ENCODE peak calls at places on chromosomes 6 and 20, in four cellular contexts. T, G, B and O are unnamed samples.
A peak's percentile ranks its signal among the peaks of the same experiment; 100 is the strongest.

GRCh38 chr20:46946796-46947195 is 52.2 kb downstream of the EYA2 start:
- DNase-seq in B (no peak), T (no peak), G (no peak), O (no peak)

GRCh38 chr20:41081276-41081814 is 52.7 kb downstream of the TOP1 start:
- DNase-seq in B (no peak), T (no peak), G (no peak), O (no peak)

GRCh38 chr6:34676140-34676539 is 20.4 kb downstream of the ILRUN start:
- DNase-seq in G (no peak), T (no peak), B (no peak), O (no peak)

GRCh38 chr20:56504373-56505005 is 20.1 kb upstream of the FAM209A start:
- DNase-seq in B (no peak), G (peak; percentile 47), T (peak; percentile 2), O (no peak)

GRCh38 chr6:96940322-96940721 is 15.8 kb downstream of the KLHL32 start:
- DNase-seq in G (no peak), B (peak; percentile 16), T (no peak), O (no peak)

GRCh38 chr6:123448306-123448884 is 188.4 kb downstream of the TRDN start:
- DNase-seq in B (no peak), G (no peak), T (no peak), O (no peak)

GRCh38 chr6:41789390-41789724 is 1.9 kb downstream of the TOMM6 start:
- DNase-seq in G (no peak), B (no peak), T (no peak), O (no peak)

GRCh38 chr6:94323853-94324252 is 904.5 kb upstream of the EPHA7 start:
- DNase-seq in G (no peak), T (no peak), B (no peak), O (no peak)

GRCh38 chr20:48826883-48827771 is 672 bp downstream of the PREX1 start:
- DNase-seq in B (no peak), T (no peak), G (peak; percentile 42), O (no peak)

GRCh38 chr6:16883414-16883813 is 122.2 kb upstream of the ATXN1 start:
- DNase-seq in G (no peak), T (no peak), B (no peak), O (no peak)

GRCh38 chr20:49337357-49337756 is 59.5 kb upstream of the ZNFX1 start:
- DNase-seq in G (no peak), T (no peak), B (no peak), O (no peak)

GRCh38 chr6:28355743-28356665 is 6.3 kb downstream of the ZKSCAN3 start:
- DNase-seq in G (peak; percentile 85), T (peak; percentile 75), B (peak; percentile 90), O (peak; percentile 42)

GRCh38 chr20:62305149-62305764 is 2.5 kb downstream of the ADRM1 start:
- DNase-seq in B (no peak), T (no peak), G (no peak), O (no peak)

GRCh38 chr6:154984146-154984545 is 11.0 kb upstream of the TIAM2 start:
- DNase-seq in B (no peak), T (no peak), G (no peak), O (no peak)

GRCh38 chr20:25271486-25272222 is 23.8 kb downstream of the PYGB start:
- DNase-seq in T (no peak), G (no peak), B (no peak), O (no peak)

GRCh38 chr6:35037289-35038038 is 103.7 kb downstream of the TCP11 start:
- DNase-seq in G (no peak), T (no peak), B (no peak), O (no peak)

GRCh38 chr20:41304413-41305079 is 13.0 kb downstream of the ZHX3 start:
- DNase-seq in G (no peak), B (no peak), T (no peak), O (no peak)

GRCh38 chr20:42981258-42981657 is 208.4 kb downstream of the PTPRT start:
- DNase-seq in G (no peak), T (no peak), B (no peak), O (no peak)

GRCh38 chr6:15430947-15431405 is 185.1 kb downstream of the JARID2 start:
- DNase-seq in T (no peak), G (no peak), B (no peak), O (no peak)

GRCh38 chr6:45445749-45446454 is 68.2 kb upstream of the SUPT3H start:
- DNase-seq in T (peak; percentile 99), G (peak; percentile 34), B (peak; percentile 98), O (peak; percentile 97)

GRCh38 chr6:44416103-44416502 is 28.6 kb downstream of the CDC5L start:
- DNase-seq in T (peak; percentile 7), B (peak; percentile 35), G (no peak), O (no peak)

GRCh38 chr20:58829531-58829941 is 21.2 kb downstream of the GNAS-AS1 start:
- DNase-seq in B (no peak), G (no peak), T (no peak), O (no peak)
- TF ChIP-seq CTCF in B (no peak), G (no peak), T (no peak), O (no peak)

DNA sequence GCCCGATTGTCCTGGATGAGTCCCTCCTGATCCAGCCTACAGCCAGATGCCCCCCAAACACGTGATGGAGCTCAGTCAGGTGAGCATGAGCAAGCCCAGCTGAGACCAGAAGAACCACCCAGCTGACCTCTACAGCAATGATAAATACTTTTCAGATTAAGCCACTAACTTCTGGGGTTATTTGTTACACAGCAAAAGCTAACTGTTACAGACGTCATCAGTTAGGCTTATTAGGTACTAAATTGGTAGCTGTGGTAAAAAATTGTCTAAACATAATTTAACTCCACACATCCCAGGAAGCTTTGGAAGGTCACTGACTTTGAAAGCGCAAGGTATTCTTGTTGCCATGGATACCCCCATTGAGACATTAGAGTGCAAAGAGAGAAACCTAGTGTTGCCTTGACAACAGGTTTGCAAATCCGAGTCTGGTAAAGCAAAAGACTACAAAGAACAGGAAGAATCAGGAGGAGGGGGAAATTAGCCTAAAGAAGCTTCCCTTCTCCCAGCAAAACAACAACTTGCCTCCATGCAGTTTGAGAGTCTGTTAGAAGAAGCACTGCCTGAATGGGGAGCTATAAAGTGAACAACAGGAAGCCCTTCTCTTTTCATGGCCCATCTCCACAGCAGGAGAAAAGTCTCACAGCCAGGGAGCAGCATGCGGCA is 41.8 kb upstream of the ZNF831 start:
- DNase-seq in G (no peak), T (no peak), B (no peak), O (no peak)
- TF ChIP-seq CTCF in G (no peak), T (no peak), B (no peak), O (no peak)

DNA sequence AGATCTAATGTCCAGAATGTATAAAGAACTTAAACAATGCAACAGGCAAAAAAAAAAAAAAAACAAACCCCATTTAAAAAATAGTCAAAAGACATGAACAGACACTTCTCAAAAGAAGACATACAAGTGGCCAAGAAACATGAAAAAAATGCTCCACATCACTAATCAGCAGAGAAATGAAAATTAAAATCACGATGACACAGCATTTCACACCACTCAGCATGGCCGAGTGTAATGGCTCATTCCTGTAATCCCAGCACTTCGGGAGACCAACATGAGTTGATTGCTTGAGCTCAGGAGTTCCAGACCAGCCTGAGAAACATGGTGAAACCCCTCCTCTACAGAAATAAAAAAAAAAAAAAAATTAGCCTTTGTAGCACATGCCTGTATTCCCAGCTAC is 701.4 kb upstream of the NRSN1 start:
- DNase-seq in T (no peak), G (no peak), B (no peak), O (no peak)
- TF ChIP-seq CTCF in T (no peak), G (no peak), B (no peak), O (no peak)

GRCh38 chr6:170575250-170575649 is 9.2 kb downstream of the PDCD2 start:
- DNase-seq in B (peak; percentile 15), G (no peak), T (no peak), O (no peak)
- TF ChIP-seq CTCF in B (peak; percentile 67), G (no peak), T (peak; percentile 72), O (peak; percentile 26)

GRCh38 chr6:26249709-26249958 is 115.4 kb upstream of the BTN3A2 start:
- DNase-seq in T (no peak), B (no peak), G (no peak), O (no peak)

GRCh38 chr6:26250806-26251075 is 114.3 kb upstream of the BTN3A2 start:
- DNase-seq in T (no peak), G (no peak), B (peak; percentile 31), O (no peak)

GRCh38 chr6:26246553-26246952 is 118.4 kb upstream of the BTN3A2 start:
- DNase-seq in B (no peak), T (no peak), G (no peak), O (no peak)

GRCh38 chr6:26251354-26252081 is 113.5 kb upstream of the BTN3A2 start:
- DNase-seq in G (peak; percentile 41), B (peak; percentile 91), T (no peak), O (no peak)

DNA sequence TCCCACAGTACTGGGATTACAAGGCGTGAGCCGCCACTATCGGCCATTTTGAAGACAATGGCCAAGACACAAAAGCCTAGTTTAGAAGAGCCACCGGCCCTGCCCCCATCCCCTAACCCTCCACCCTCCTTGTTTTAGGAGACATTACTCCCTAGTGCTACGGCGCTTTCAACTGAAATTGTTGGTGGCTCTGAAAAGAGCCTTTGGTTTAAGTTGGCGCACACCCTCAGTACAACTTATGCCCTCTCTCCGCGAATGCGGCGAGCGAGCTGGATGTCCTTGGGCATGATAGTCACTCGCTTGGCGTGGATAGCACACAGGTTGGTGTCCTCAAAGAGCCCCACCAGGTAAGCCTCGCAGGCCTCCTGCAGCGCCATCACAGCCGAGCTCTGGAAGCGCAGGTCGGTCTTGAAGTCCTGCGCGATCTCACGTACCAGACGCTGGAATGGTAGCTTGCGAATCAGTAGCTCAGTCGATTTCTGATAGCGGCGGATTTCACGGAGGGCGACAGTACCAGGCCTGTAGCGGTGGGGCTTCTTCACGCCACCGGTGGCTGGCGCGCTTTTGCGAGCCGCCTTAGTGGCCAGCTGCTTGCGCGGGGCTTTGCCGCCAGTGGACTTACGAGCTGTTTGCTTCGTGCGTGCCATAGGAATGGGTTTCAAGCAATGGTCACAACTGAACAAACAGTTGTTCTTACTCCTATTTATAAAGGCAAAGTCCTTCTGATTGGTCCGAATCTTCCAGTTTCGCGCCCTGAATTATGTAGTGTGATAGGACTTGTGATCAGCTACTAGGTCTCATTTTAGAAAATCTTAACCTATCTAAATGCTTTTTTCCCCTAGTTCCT is 114.8 kb upstream of the BTN3A2 start:
- DNase-seq in B (peak; percentile 75), G (peak; percentile 47), T (no peak), O (no peak)
- TF ChIP-seq CTCF in B (peak; percentile 70), G (peak; percentile 11), T (no peak), O (peak; percentile 45)

GRCh38 chr6:106446287-106446885 is 85.9 kb downstream of the CRYBG1 start:
- DNase-seq in G (no peak), B (peak; percentile 12), T (no peak), O (no peak)
- TF ChIP-seq CTCF in G (peak; percentile 53), B (peak; percentile 79), T (peak; percentile 63), O (peak; percentile 22)

GRCh38 chr6:139422105-139423036 is 47.9 kb upstream of the CITED2 start:
- DNase-seq in B (no peak), T (no peak), G (no peak), O (no peak)
- TF ChIP-seq CTCF in B (no peak), T (no peak), G (no peak), O (no peak)

GRCh38 chr6:52802806-52803205 is 810 bp downstream of the GSTA1 start:
- DNase-seq in G (no peak), B (no peak), T (no peak), O (no peak)
- TF ChIP-seq CTCF in G (no peak), B (no peak), T (no peak), O (no peak)

DNA sequence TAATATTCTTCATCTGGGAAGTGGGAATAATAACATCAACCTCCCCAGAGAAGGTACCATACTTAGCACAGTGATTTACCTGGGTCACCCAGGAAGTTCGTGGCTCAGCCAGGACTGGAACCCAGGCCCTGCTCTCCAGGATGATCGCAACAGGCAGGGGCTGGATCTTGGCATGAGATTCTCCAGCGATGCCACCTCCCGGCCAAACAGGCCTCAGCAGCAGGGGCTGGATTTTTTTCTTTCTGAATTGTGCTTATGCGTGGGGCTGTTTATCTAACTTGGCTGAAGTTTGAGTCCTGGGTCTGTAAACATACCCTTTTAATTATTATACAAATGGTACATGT is 129.5 kb upstream of the PTPN1 start:
- DNase-seq in T (peak; percentile 28), B (peak; percentile 25), G (no peak), O (no peak)
- TF ChIP-seq CTCF in T (peak; percentile 78), B (peak; percentile 74), G (no peak), O (peak; percentile 67)